ENCODE peak calls at places on chromosomes 11 and 22, in five cellular contexts. C is right atrium auricular region; W is tibial nerve; N is ovary; Q is CD8-positive, alpha-beta T cell. E is an unnamed sample.

GRCh38 chr22:41237707-41238569 is 2.8 kb downstream of the CHADL start:
- DNase-seq in C (peak), W (no peak), N (peak), Q (peak), E (no peak)

GRCh38 chr11:76891285-76891684 is 30.6 kb downstream of the ACER3 start:
- DNase-seq in C (no peak), W (no peak), N (no peak), Q (no peak), E (no peak)

GRCh38 chr11:19913236-19913892 is 200.7 kb downstream of the NAV2 start:
- DNase-seq in C (no peak), W (no peak), N (no peak), Q (no peak), E (no peak)

GRCh38 chr11:63769044-63769718 is 606 bp upstream of the ZFTA start:
- DNase-seq in C (peak), W (no peak), N (peak), Q (peak), E (no peak)

GRCh38 chr22:22872722-22873708 is 14.6 kb upstream of the IGLL5 start:
- DNase-seq in C (no peak), W (no peak), N (no peak), Q (no peak), E (no peak)

GRCh38 chr11:23205156-23205871 is 345.0 kb upstream of the CCDC179 start:
- DNase-seq in C (no peak), W (no peak), N (no peak), Q (no peak), E (no peak)

GRCh38 chr11:101166038-101166437 is 36.4 kb upstream of the PGR start:
- DNase-seq in C (no peak), W (no peak), N (no peak), Q (no peak), E (no peak)

GRCh38 chr22:25698986-25699385 is 43.0 kb upstream of the MYO18B start:
- DNase-seq in C (no peak), W (no peak), N (no peak), Q (no peak), E (no peak)

GRCh38 chr11:62621027-62621566 is 689 bp downstream of the B3GAT3 start:
- DNase-seq in C (no peak), W (no peak), N (no peak), Q (no peak), E (no peak)

GRCh38 chr11:12798609-12799011 is 124.4 kb downstream of the TEAD1 start:
- DNase-seq in C (no peak), W (no peak), N (no peak), Q (no peak), E (no peak)

GRCh38 chr22:40182231-40182835 is 4.6 kb downstream of the TNRC6B start:
- DNase-seq in C (no peak), W (no peak), N (no peak), Q (no peak), E (no peak)

GRCh38 chr11:75461136-75461535 is 28.1 kb upstream of the KLHL35 start:
- DNase-seq in C (no peak), W (no peak), N (no peak), Q (no peak), E (no peak)

GRCh38 chr11:34111722-34112270 is 6.4 kb downstream of the NAT10 start:
- DNase-seq in C (no peak), W (no peak), N (no peak), Q (no peak), E (no peak)

GRCh38 chr22:39743955-39744752 is 149.4 kb downstream of the ENTHD1 start:
- DNase-seq in C (no peak), W (no peak), N (no peak), Q (no peak), E (no peak)

GRCh38 chr11:122917311-122917710 is 34.8 kb downstream of the JHY start:
- DNase-seq in C (no peak), W (no peak), N (no peak), Q (no peak), E (no peak)

GRCh38 chr22:28154856-28155255 is 235.8 kb upstream of the PITPNB start:
- DNase-seq in C (no peak), W (no peak), N (no peak), Q (no peak), E (no peak)

GRCh38 chr11:57668467-57668890 is 565 bp downstream of the ZDHHC5 start:
- DNase-seq in C (no peak), W (no peak), N (no peak), Q (no peak), E (no peak)

GRCh38 chr11:33015621-33016551 is at the start of gene DEPDC7:
- DNase-seq in C (peak), W (peak), N (peak), Q (peak), E (peak)

GRCh38 chr11:12410006-12410728 is 32.8 kb downstream of the PARVA start:
- DNase-seq in C (no peak), W (no peak), N (peak), Q (no peak), E (peak)

GRCh38 chr11:112663947-112664634 is 297.1 kb upstream of the NCAM1 start:
- DNase-seq in C (no peak), W (no peak), N (no peak), Q (no peak), E (no peak)

GRCh38 chr11:85813721-85814120 is 2.8 kb upstream of the SYTL2 start:
- DNase-seq in C (no peak), W (no peak), N (no peak), Q (no peak), E (no peak)

GRCh38 chr11:114168086-114168448 is 108.6 kb downstream of the ZBTB16 start:
- DNase-seq in C (no peak), W (no peak), N (no peak), Q (no peak), E (no peak)
- H3K27ac ChIP-seq in C (peak), W (peak), N (peak), Q (no peak), E (peak)

GRCh38 chr11:129951201-129951882 is 51.3 kb downstream of the PRDM10 start:
- DNase-seq in C (no peak), W (no peak), N (no peak), Q (no peak), E (no peak)
- H3K4me3 ChIP-seq in C (no peak), W (no peak), N (no peak), Q (no peak), E (no peak)

GRCh38 chr11:134516529-134516928 is 104.5 kb upstream of the B3GAT1 start:
- DNase-seq in C (no peak), W (no peak), N (no peak), Q (no peak), E (no peak)
- TF ChIP-seq CTCF in C (no peak), W (no peak), N (no peak), Q (no peak), E (no peak)

GRCh38 chr11:78376858-78377257 is 40.8 kb downstream of the GAB2 start:
- DNase-seq in C (no peak), W (no peak), N (no peak), Q (no peak), E (no peak)
- H3K27ac ChIP-seq in C (no peak), W (no peak), N (no peak), Q (no peak), E (no peak)

GRCh38 chr11:116836648-116837023 is 786 bp downstream of the APOA1 start:
- DNase-seq in C (no peak), W (no peak), N (no peak), Q (no peak), E (no peak)
- H3K4me3 ChIP-seq in C (no peak), W (no peak), N (no peak), Q (no peak), E (no peak)

GRCh38 chr11:103877221-103877620 is 159.2 kb upstream of the DDI1 start:
- DNase-seq in C (no peak), W (no peak), N (no peak), Q (no peak), E (no peak)
- TF ChIP-seq CTCF in C (no peak), W (no peak), N (no peak), Q (no peak), E (no peak)

E was measured in coronary artery.